ENCODE peak calls at places on chromosomes 1 and 21, in six cellular contexts. Y, D, C, L, Q and J are unnamed samples.

GRCh38 chr21:36211660-36212512 is 55.3 kb downstream of the DOP1B start:
- DNase-seq in L (no peak), Y (no peak), C (no peak), Q (no peak), D (no peak), J (no peak)

GRCh38 chr1:115456441-115456961 is 118.5 kb upstream of the NGF start:
- DNase-seq in Q (no peak), L (no peak), C (no peak), D (no peak), Y (no peak), J (no peak)

GRCh38 chr21:45740491-45741357 is 97.2 kb downstream of the PCBP3 start:
- DNase-seq in Q (no peak), Y (no peak), L (no peak), D (no peak), C (no peak), J (no peak)

GRCh38 chr21:41877901-41878830 is 978 bp downstream of the PRDM15 start:
- DNase-seq in Q (peak; percentile 48), D (no peak), C (peak; percentile 18), L (no peak), Y (no peak), J (no peak)

GRCh38 chr1:53048960-53049573 is 12.9 kb upstream of the PODN start:
- DNase-seq in D (no peak), Y (no peak), C (no peak), L (no peak), Q (no peak), J (no peak)

GRCh38 chr1:166814611-166815010 is 24.7 kb upstream of the POGK start:
- DNase-seq in L (no peak), D (no peak), Q (no peak), C (no peak), Y (no peak), J (no peak)

GRCh38 chr1:114458208-114458777 is 52.7 kb downstream of the TRIM33 start:
- DNase-seq in Y (no peak), D (no peak), C (no peak), Q (peak; percentile 32), L (no peak), J (no peak)

GRCh38 chr1:221869759-221870158 is 127.9 kb upstream of the DUSP10 start:
- DNase-seq in C (no peak), L (no peak), Q (no peak), D (no peak), Y (no peak), J (no peak)

GRCh38 chr1:171727778-171728177 is 14.1 kb downstream of the VAMP4 start:
- DNase-seq in L (no peak), D (no peak), Y (no peak), C (no peak), Q (no peak), J (no peak)

GRCh38 chr1:16440150-16440479 is 409 bp upstream of the NECAP2 start:
- DNase-seq in L (no peak), D (no peak), Q (no peak), C (no peak), Y (peak; percentile 6), J (no peak)

GRCh38 chr1:67312630-67313029 is 5.0 kb downstream of the IL12RB2 start:
- DNase-seq in Q (no peak), L (no peak), C (no peak), Y (no peak), D (no peak), J (no peak)

GRCh38 chr1:173914366-173914871 is 2.7 kb downstream of the SERPINC1 start:
- DNase-seq in D (no peak), L (peak; percentile 10), Y (no peak), Q (peak; percentile 24), C (peak; percentile 9), J (peak; percentile 28)

GRCh38 chr1:34408011-34408410 is 231.3 kb downstream of the C1orf94 start:
- DNase-seq in D (no peak), Y (no peak), C (no peak), L (no peak), Q (no peak), J (no peak)

GRCh38 chr1:201501812-201502510 is 5.0 kb downstream of the CSRP1 start:
- DNase-seq in C (no peak), L (no peak), Q (no peak), D (peak; percentile 84), Y (peak; percentile 37), J (no peak)

GRCh38 chr1:53316058-53316741 is 11.7 kb downstream of the LRP8 start:
- DNase-seq in C (no peak), Y (no peak), L (no peak), D (no peak), Q (no peak), J (no peak)

GRCh38 chr1:228515200-228515834 is 28.1 kb downstream of the RNF187 start:
- DNase-seq in Q (peak; percentile 45), D (no peak), Y (no peak), C (peak; percentile 27), L (no peak), J (peak; percentile 48)

GRCh38 chr1:64877151-64877550 is 89.2 kb downstream of the JAK1 start:
- DNase-seq in L (no peak), Q (no peak), Y (no peak), C (no peak), D (no peak), J (no peak)

GRCh38 chr21:42753804-42754203 is 100.4 kb downstream of the PDE9A start:
- DNase-seq in Q (no peak), Y (no peak), L (no peak), D (no peak), C (no peak), J (no peak)